ENCODE peak calls at places on chromosomes 6 and 20, in six cellular contexts. P is IMR-90, D is H1, N is mesendoderm, S is neuronal stem cell, Z is H9. A is an unnamed sample.

GRCh38 chr6:157261606-157262005 is 61.7 kb downstream of the TMEM242 start:
- DNase-seq in S (no peak), Z (no peak), D (no peak), P (no peak), N (no peak), A (no peak)

GRCh38 chr20:49768204-49769124 is 44.2 kb upstream of the SLC9A8 start:
- DNase-seq in D (peak; percentile 59), N (peak; percentile 79), S (no peak), P (peak; percentile 70), Z (peak; percentile 81), A (peak; percentile 92)

GRCh38 chr20:31560900-31561598 is 44.0 kb upstream of the ID1 start:
- DNase-seq in P (peak; percentile 98), Z (no peak), D (no peak), S (no peak), N (no peak), A (peak; percentile 98)

GRCh38 chr6:167317172-167317571 is 7.7 kb upstream of the TTLL2 start:
- DNase-seq in N (no peak), Z (no peak), D (no peak), P (no peak), S (no peak), A (no peak)

GRCh38 chr6:150169609-150170008 is 26.8 kb downstream of the PPP1R14C start:
- DNase-seq in D (no peak), Z (no peak), P (peak; percentile 81), N (no peak), S (no peak), A (peak; percentile 32)

GRCh38 chr6:43695078-43695966 is 7.7 kb upstream of the MRPS18A start:
- DNase-seq in D (no peak), S (no peak), Z (peak; percentile 50), N (peak; percentile 50), P (no peak), A (no peak)

GRCh38 chr20:35226126-35226774 is at the start of gene MMP24:
- DNase-seq in Z (peak; percentile 46), P (no peak), D (no peak), N (peak; percentile 9), S (no peak), A (no peak)

GRCh38 chr20:48550814-48551213 is 277.0 kb downstream of the PREX1 start:
- DNase-seq in Z (no peak), P (no peak), N (no peak), S (no peak), D (no peak), A (no peak)

GRCh38 chr6:55011034-55011433 is 163.3 kb upstream of the HCRTR2 start:
- DNase-seq in Z (no peak), P (no peak), N (peak; percentile 29), S (no peak), D (no peak), A (no peak)

GRCh38 chr6:83221302-83221701 is 28.1 kb downstream of the RWDD2A start:
- DNase-seq in N (peak; percentile 94), D (no peak), Z (no peak), S (no peak), P (peak; percentile 64), A (peak; percentile 5)

GRCh38 chr20:32455901-32456701 is 98.0 kb downstream of the ASXL1 start:
- DNase-seq in D (no peak), P (no peak), N (no peak), Z (no peak), S (no peak), A (no peak)

GRCh38 chr6:35080821-35081425 is 60.2 kb downstream of the TCP11 start:
- DNase-seq in D (no peak), S (no peak), Z (no peak), N (no peak), P (no peak), A (no peak)

GRCh38 chr6:36609582-36609981 is 15.4 kb downstream of the SRSF3 start:
- DNase-seq in N (no peak), D (no peak), P (no peak), S (no peak), Z (no peak), A (no peak)

GRCh38 chr20:33719277-33719988 is 677 bp downstream of the PXMP4 start:
- DNase-seq in N (peak; percentile 12), Z (no peak), S (no peak), D (no peak), P (no peak), A (no peak)

GRCh38 chr6:30364591-30364990 is 19.6 kb downstream of the RPP21 start:
- DNase-seq in Z (no peak), S (no peak), N (peak; percentile 61), P (no peak), D (no peak), A (no peak)

GRCh38 chr6:18632670-18633410 is 245.7 kb downstream of the RNF144B start:
- DNase-seq in P (peak; percentile 7), N (peak; percentile 14), S (no peak), D (no peak), Z (no peak), A (peak; percentile 54)

GRCh38 chr6:128554302-128554701 is 33.9 kb upstream of the PTPRK start:
- DNase-seq in D (no peak), Z (no peak), P (no peak), N (no peak), S (no peak), A (no peak)

GRCh38 chr6:128558021-128558420 is 37.6 kb upstream of the PTPRK start:
- DNase-seq in N (no peak), D (no peak), S (no peak), P (no peak), Z (no peak), A (no peak)

GRCh38 chr6:128558924-128559323 is 38.5 kb upstream of the PTPRK start:
- DNase-seq in D (no peak), N (peak; percentile 30), P (no peak), Z (no peak), S (no peak), A (no peak)

GRCh38 chr6:128560966-128561365 is 40.6 kb upstream of the PTPRK start:
- DNase-seq in Z (no peak), N (no peak), P (no peak), D (no peak), S (no peak), A (no peak)

DNA sequence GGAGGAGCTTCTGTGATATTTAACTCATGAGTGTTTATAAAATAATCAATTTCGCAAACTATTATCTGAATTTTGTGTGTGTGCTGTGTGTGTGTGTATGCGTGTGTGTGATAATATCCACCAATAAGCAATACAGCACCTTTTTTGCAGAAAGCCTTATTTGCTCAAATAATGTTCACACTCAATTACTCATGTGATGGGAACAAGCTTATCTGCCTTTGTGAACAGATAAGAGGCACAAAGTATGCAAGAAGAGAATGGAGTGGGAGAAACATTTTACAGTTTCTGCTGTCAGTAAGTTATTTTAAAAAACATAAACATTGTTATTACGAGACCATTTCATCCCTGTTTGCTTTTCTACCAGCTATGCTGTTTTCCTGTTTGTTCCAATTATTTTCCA is 36.7 kb upstream of the PTPRK start:
- DNase-seq in Z (no peak), D (no peak), S (no peak), N (peak; percentile 54), P (peak; percentile 23), A (no peak)
- H2BK120ac ChIP-seq in Z (no peak overlapping the region), D (no peak overlapping the region), S (no peak overlapping the region), N (no peak overlapping the region), P (no peak overlapping the region), A (no peak overlapping the region)

DNA sequence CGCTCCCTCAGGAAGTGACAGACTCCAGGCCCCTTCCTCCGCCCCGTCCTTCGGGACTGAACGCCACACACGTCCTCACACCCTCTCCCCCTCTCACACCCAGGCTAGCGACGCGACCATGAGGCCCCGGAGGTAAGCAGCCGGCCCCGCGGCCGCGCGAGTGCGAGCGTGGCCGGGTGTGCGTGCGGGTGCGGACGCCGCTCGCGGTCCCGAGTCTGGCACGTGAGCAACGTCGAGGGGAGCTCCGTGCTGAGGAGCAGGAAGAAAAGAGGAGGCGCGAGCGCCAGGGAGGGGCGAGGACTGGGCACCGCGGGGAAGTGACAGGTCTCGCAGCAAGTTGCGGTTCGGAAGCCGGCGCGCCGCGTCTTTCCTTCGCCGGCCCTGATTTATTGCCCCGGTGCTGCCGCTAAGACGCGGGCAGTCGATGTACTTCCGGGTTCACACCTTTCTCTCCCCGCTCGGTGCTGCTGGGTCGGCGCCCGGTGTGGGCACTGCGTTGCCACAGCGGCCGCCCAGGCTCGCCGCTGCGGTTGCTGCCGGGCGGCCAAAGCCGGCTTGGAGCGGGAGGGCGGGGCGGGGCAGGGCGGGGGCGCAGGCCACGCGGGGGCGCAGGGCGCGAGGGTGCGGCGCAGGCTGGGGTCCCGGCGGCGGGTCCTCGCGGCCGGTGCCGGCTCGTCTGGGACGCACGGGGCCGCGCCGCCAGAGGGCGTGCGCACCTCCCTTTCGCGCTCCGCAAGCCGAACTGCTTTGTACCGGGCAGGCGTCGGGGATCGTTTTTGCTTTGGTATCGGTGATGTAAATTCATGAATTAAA is 15.8 kb upstream of the LIN28B start:
- DNase-seq in D (no peak), P (peak; percentile 30), Z (peak; percentile 82), S (peak; percentile 77), N (peak; percentile 89), A (peak; percentile 79)
- H2BK120ac ChIP-seq in D (peak overlapping the region; percentile 96), P (no peak overlapping the region), Z (peak overlapping the region; percentile 40), S (peak overlapping the region; percentile 94), N (peak overlapping the region; percentile 48), A (peak overlapping the region; percentile 85)

GRCh38 chr6:139583420-139583819 is 209.0 kb upstream of the CITED2 start:
- DNase-seq in N (no peak), D (no peak), Z (no peak), S (no peak), P (peak; percentile 51), A (no peak)

GRCh38 chr6:139582956-139583355 is 208.5 kb upstream of the CITED2 start:
- DNase-seq in D (no peak), N (no peak), Z (no peak), P (peak; percentile 48), S (no peak), A (no peak)

GRCh38 chr6:139577991-139578604 is 203.7 kb upstream of the CITED2 start:
- DNase-seq in P (peak; percentile 94), N (peak; percentile 57), D (no peak), S (no peak), Z (no peak), A (peak; percentile 90)

GRCh38 chr6:139581485-139581865 is 207.0 kb upstream of the CITED2 start:
- DNase-seq in Z (no peak), N (no peak), S (no peak), D (no peak), P (no peak), A (no peak)

GRCh38 chr6:139580592-139581484 is 206.4 kb upstream of the CITED2 start:
- DNase-seq in N (no peak), Z (no peak), P (no peak), D (no peak), S (no peak), A (no peak)
- H2BK120ac ChIP-seq in N (no peak overlapping the region), Z (no peak overlapping the region), P (peak overlapping the region; percentile 74), D (no peak overlapping the region), S (no peak overlapping the region), A (no peak overlapping the region)

DNA sequence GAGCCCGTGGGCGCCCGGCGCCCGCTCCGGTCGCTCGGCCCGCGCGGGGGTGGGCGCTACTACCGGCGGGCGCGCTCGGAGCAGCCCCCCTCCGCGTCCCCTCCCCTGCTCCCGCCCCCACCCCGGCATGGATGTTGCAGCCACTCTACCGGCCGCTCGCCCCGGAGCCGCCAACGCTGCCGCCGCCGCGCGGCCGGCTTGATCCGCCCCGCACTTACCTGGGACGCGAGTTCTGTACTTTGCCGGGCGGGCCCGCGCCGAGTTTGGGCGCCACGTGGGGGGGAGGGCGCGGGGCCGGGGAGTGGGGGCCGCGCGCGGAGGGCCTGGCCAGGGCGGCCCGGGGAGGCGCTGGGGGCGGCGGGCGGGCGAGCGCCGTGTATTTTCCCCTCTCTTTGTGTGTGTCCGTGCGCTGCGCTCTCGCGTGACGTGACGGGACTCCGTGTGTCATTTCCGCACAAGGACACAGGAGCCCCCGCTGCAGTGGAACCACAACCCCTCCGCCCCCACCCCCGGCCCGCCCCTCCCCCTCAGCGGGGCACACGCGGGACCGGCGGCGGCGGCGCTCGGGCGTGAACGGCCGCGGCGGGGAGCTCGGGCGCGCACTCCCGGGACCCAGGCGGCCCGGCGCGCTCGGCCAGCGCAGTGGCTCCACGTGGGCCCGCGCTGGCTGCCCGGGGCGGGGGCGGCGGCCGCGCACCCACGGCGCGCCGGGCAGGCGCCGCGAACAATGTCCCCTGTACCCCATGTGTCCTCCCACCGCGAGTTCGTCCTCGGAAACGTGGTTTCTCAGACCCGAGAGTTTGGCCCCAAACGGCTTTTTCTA is at the start of gene BEND3:
- DNase-seq in Z (no peak), S (peak; percentile 43), P (no peak), D (no peak), N (peak; percentile 69), A (peak; percentile 12)
- H2BK120ac ChIP-seq in Z (peak within 1 kb of the TSS; percentile 50), S (peak within 1 kb of the TSS; percentile 94), P (no peak within 1 kb of the TSS), D (peak within 1 kb of the TSS; percentile 97), N (peak within 1 kb of the TSS; percentile 100), A (peak within 1 kb of the TSS; percentile 79)